ENCODE peak calls at places on chromosomes 7 and 10, in eight cellular contexts. C is central memory CD4-positive, alpha-beta T cell; F is neural progenitor cell; V is tibial nerve; I is caudate nucleus; A is transverse colon; K is GM12892; R is posterior cingulate gyrus. M is an unnamed sample.

GRCh38 chr10:33302188-33302829 is 32.2 kb downstream of the NRP1 start:
- DNase-seq in R (no peak), A (no peak), I (no peak), F (no peak), C (no peak), V (no peak), K (no peak), M (no peak)

GRCh38 chr7:46909601-46910051 is 672.3 kb downstream of the TNS3 start:
- DNase-seq in V (no peak), A (no peak), R (no peak), K (no peak), F (no peak), I (no peak), C (no peak), M (no peak)

GRCh38 chr7:67450171-67450570 is 453.5 kb downstream of the TYW1 start:
- DNase-seq in C (no peak), K (no peak), I (no peak), A (no peak), R (no peak), F (no peak), V (no peak), M (no peak)

GRCh38 chr7:80135306-80136104 is 874 bp downstream of the GNAI1 start:
- DNase-seq in F (peak; percentile 54), R (peak; percentile 45), C (no peak), V (no peak), I (peak; percentile 72), K (peak; percentile 15), A (peak; percentile 14), M (peak; percentile 78)

GRCh38 chr7:47482013-47482761 is 99.7 kb downstream of the TNS3 start:
- DNase-seq in K (no peak), I (no peak), C (no peak), V (no peak), A (no peak), R (no peak), F (no peak), M (no peak)

GRCh38 chr10:29920408-29921070 is 138.8 kb downstream of the JCAD start:
- DNase-seq in V (no peak), R (no peak), F (no peak), I (no peak), C (no peak), K (no peak), A (no peak), M (no peak)

GRCh38 chr10:118272090-118272775 is 69.9 kb downstream of the FAM204A start:
- DNase-seq in K (no peak), A (peak; percentile 12), F (peak; percentile 43), V (peak; percentile 18), C (no peak), R (no peak), I (no peak), M (no peak)

GRCh38 chr10:11260136-11260535 is 242.5 kb downstream of the CELF2 start:
- DNase-seq in R (no peak), A (no peak), V (no peak), I (no peak), C (no peak), K (no peak), F (no peak), M (no peak)

GRCh38 chr10:123858039-123858740 is 33.4 kb downstream of the CPXM2 start:
- DNase-seq in C (no peak), I (no peak), V (no peak), R (peak; percentile 22), A (no peak), F (no peak), K (no peak), M (no peak)

GRCh38 chr10:89428873-89429272 is 14.5 kb downstream of the IFIT5 start:
- DNase-seq in K (no peak), A (no peak), V (no peak), R (no peak), I (no peak), F (no peak), C (no peak), M (no peak)

GRCh38 chr7:151121380-151122170 is 35.3 kb downstream of the AGAP3 start:
- DNase-seq in R (no peak), A (no peak), F (no peak), I (no peak), V (no peak), K (no peak), C (no peak), M (no peak)

GRCh38 chr7:17185690-17186070 is 112.8 kb upstream of the AHR start:
- DNase-seq in K (no peak), R (no peak), C (no peak), F (no peak), A (no peak), I (no peak), V (no peak), M (no peak)

GRCh38 chr10:88318803-88319202 is 264.3 kb downstream of the RNLS start:
- DNase-seq in I (no peak), F (no peak), C (peak; percentile 4), V (no peak), A (no peak), R (no peak), K (no peak), M (no peak)

GRCh38 chr10:69048103-69048502 is 39.8 kb upstream of the SRGN start:
- DNase-seq in R (no peak), F (no peak), C (no peak), K (no peak), I (peak; percentile 35), V (peak; percentile 48), A (no peak), M (no peak)

GRCh38 chr7:8212638-8213037 is 49.3 kb downstream of the ICA1 start:
- DNase-seq in V (no peak), F (no peak), K (no peak), C (no peak), I (no peak), A (no peak), R (no peak), M (no peak)

GRCh38 chr7:99407849-99408346 is 499 bp downstream of the PDAP1 start:
- DNase-seq in K (no peak), A (peak; percentile 50), V (peak; percentile 39), R (peak; percentile 50), I (peak; percentile 57), C (peak; percentile 12), F (peak; percentile 56), M (peak; percentile 88)

GRCh38 chr7:19116121-19117080 is 1.0 kb downstream of the TWIST1 start:
- DNase-seq in V (peak; percentile 11), R (no peak), C (no peak), K (no peak), A (no peak), F (peak; percentile 64), I (no peak), M (no peak)

M was measured in suprapubic skin.